ENCODE peak calls at places on chromosomes 1 and 21, in six cellular contexts. B, Z, O, M, I and F are unnamed samples.
A peak's percentile ranks its signal among the peaks of the same experiment; 100 is the strongest.

GRCh38 chr21:34807146-34807880 is 138.5 kb downstream of the CLIC6 start:
- DNase-seq in B (no peak), Z (no peak), O (no peak), M (no peak), I (peak; percentile 94), F (peak; percentile 90)

GRCh38 chr1:224513787-224514209 is 79.2 kb upstream of the WDR26 start:
- DNase-seq in B (peak; percentile 54), Z (peak; percentile 98), O (peak; percentile 93), M (peak; percentile 95), I (peak; percentile 77), F (peak; percentile 90)

GRCh38 chr1:89908993-89909436 is 85.9 kb upstream of the ZNF326 start:
- DNase-seq in B (no peak), Z (no peak), O (no peak), M (no peak), I (no peak), F (peak; percentile 48)

GRCh38 chr1:111967886-111968285 is 21.6 kb downstream of the KCND3 start:
- DNase-seq in B (no peak), Z (no peak), O (no peak), M (no peak), I (no peak), F (no peak)

GRCh38 chr1:31689821-31690220 is 14.0 kb downstream of the COL16A1 start:
- DNase-seq in B (no peak), Z (no peak), O (no peak), M (no peak), I (peak; percentile 67), F (peak; percentile 64)

GRCh38 chr1:67713071-67713806 is 28.2 kb downstream of the GADD45A start:
- DNase-seq in B (peak; percentile 45), Z (no peak), O (peak; percentile 28), M (no peak), I (peak; percentile 92), F (peak; percentile 23)

GRCh38 chr1:43597721-43598120 is 52.2 kb upstream of the KDM4A start:
- DNase-seq in B (no peak), Z (no peak), O (no peak), M (no peak), I (no peak), F (no peak)

GRCh38 chr1:116567790-116568667 is 2.8 kb downstream of the CD58 start:
- DNase-seq in B (no peak), Z (no peak), O (no peak), M (no peak), I (no peak), F (no peak)

GRCh38 chr1:201245082-201245481 is 38.2 kb upstream of the PKP1 start:
- DNase-seq in B (no peak), Z (no peak), O (no peak), M (no peak), I (no peak), F (no peak)

GRCh38 chr1:157240495-157241184 is 102.4 kb upstream of the ETV3 start:
- DNase-seq in B (peak; percentile 99), Z (no peak), O (no peak), M (peak; percentile 15), I (no peak), F (no peak)

GRCh38 chr1:28887418-28887834 is 26.9 kb upstream of the EPB41 start:
- DNase-seq in B (no peak), Z (peak; percentile 77), O (peak; percentile 66), M (peak; percentile 38), I (no peak), F (no peak)

GRCh38 chr21:28518620-28519019 is 474.1 kb downstream of the LTN1 start:
- DNase-seq in B (no peak), Z (no peak), O (no peak), M (no peak), I (peak; percentile 79), F (no peak)

GRCh38 chr1:232127190-232127589 is 500.6 kb downstream of the DISC1 start:
- DNase-seq in B (no peak), Z (no peak), O (no peak), M (no peak), I (no peak), F (peak; percentile 36)

GRCh38 chr21:37232274-37233018 is 34.7 kb downstream of the VPS26C start:
- DNase-seq in B (no peak), Z (peak; percentile 28), O (no peak), M (no peak), I (no peak), F (no peak)

GRCh38 chr1:53061123-53061858 is 722 bp upstream of the PODN start:
- DNase-seq in B (no peak), Z (peak; percentile 60), O (no peak), M (no peak), I (no peak), F (no peak)

GRCh38 chr1:42035830-42036604 is 117.2 kb upstream of the GUCA2B start:
- DNase-seq in B (peak; percentile 74), Z (peak; percentile 99), O (peak; percentile 99), M (peak; percentile 98), I (peak; percentile 90), F (peak; percentile 86)

GRCh38 chr1:15542685-15543588 is 16.3 kb downstream of the DNAJC16 start:
- DNase-seq in B (no peak), Z (no peak), O (no peak), M (no peak), I (no peak), F (no peak)

GRCh38 chr21:30479259-30479658 is 908 bp downstream of the KRTAP19-1 start:
- DNase-seq in B (no peak), Z (no peak), O (no peak), M (no peak), I (no peak), F (no peak)

GRCh38 chr1:26627959-26628358 is 67.9 kb upstream of the ARID1A start:
- DNase-seq in B (no peak), Z (no peak), O (no peak), M (no peak), I (no peak), F (no peak)

GRCh38 chr21:38910390-38911008 is 104.8 kb downstream of the ETS2 start:
- DNase-seq in B (no peak), Z (no peak), O (no peak), M (no peak), I (no peak), F (no peak)

GRCh38 chr1:226908913-226909312 is 31.2 kb upstream of the COQ8A start:
- DNase-seq in B (no peak), Z (no peak), O (no peak), M (no peak), I (no peak), F (no peak)

GRCh38 chr1:230785643-230786405 is 38.6 kb downstream of the CAPN9 start:
- DNase-seq in B (peak; percentile 86), Z (no peak), O (no peak), M (no peak), I (no peak), F (no peak)

GRCh38 chr1:230787471-230787870 is 40.3 kb downstream of the CAPN9 start:
- DNase-seq in B (no peak), Z (no peak), O (no peak), M (no peak), I (no peak), F (no peak)

GRCh38 chr1:230791986-230792564 is 44.9 kb downstream of the CAPN9 start:
- DNase-seq in B (no peak), Z (peak; percentile 19), O (no peak), M (no peak), I (no peak), F (no peak)

GRCh38 chr1:230790026-230790425 is 42.8 kb downstream of the CAPN9 start:
- DNase-seq in B (no peak), Z (no peak), O (no peak), M (no peak), I (no peak), F (no peak)

GRCh38 chr1:230788561-230789275 is 41.5 kb downstream of the CAPN9 start:
- DNase-seq in B (no peak), Z (no peak), O (no peak), M (no peak), I (no peak), F (no peak)
- TF ChIP-seq JUN in B (no peak), Z (no peak), O (no peak), M (no peak), I (no peak), F (no peak)

GRCh38 chr1:85453640-85454194 is 11.2 kb downstream of the DDAH1 start:
- DNase-seq in B (no peak), Z (no peak), O (no peak), M (no peak), I (no peak), F (no peak)
- TF ChIP-seq JUN in B (no peak), Z (no peak), O (no peak), M (no peak), I (no peak), F (no peak)

DNA sequence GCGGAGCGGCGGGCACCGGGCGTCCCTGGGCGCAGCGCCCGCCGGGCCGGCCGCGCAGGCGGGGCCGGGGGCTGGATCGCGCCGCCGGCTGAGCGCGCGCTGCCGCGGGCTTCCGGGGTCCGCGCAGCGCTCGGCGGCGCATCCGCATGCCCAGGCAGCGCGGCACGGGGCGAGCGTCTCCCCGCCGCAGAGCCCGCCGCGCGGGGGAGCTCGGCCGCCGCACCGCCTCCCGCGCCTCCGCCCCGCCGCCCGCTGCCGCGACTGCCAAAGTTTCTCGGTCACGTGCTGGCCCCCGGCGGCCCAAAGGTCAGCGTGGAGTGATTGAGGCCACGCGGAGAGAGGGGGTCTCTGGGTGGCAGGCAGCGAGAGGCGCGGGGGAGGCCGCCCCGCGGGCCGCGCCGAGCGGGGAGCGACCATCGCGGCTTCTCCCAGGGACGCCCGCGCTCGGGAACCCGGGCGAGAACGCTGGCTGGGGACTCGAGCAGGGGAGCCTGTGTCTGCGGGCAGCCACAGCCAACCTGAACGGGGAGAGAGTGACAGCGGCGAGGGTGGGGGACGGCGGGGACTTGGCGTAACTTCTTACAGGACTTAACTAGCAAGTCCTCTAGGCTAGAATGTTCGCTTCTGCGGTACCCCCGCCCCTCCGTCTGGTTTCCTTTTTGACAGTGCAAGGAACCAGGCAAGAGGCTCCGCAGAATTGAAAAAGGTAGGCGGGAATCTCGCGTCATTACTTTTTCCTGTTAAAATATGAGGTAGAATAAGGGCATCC is at the start of gene ILDR2:
- DNase-seq in B (no peak), Z (peak; percentile 75), O (peak; percentile 78), M (peak; percentile 68), I (peak; percentile 10), F (peak; percentile 28)
- TF ChIP-seq JUN in B (no peak), Z (no peak), O (no peak), M (peak; percentile 18), I (no peak), F (no peak)

GRCh38 chr1:109668123-109668800 is 405 bp downstream of the GSTM2 start:
- DNase-seq in B (no peak), Z (no peak), O (peak; percentile 2), M (no peak), I (no peak), F (no peak)

GRCh38 chr1:109667452-109668122 is at the start of gene GSTM2:
- DNase-seq in B (peak; percentile 80), Z (peak; percentile 93), O (peak; percentile 96), M (peak; percentile 95), I (peak; percentile 85), F (no peak)

GRCh38 chr1:109669246-109669948 is 1.5 kb downstream of the GSTM2 start:
- DNase-seq in B (no peak), Z (no peak), O (peak; percentile 2), M (no peak), I (peak; percentile 0), F (no peak)

GRCh38 chr1:109671067-109671466 is 3.2 kb downstream of the GSTM2 start:
- DNase-seq in B (no peak), Z (no peak), O (peak; percentile 3), M (no peak), I (peak; percentile 0), F (no peak)
- TF ChIP-seq JUN in B (no peak), Z (no peak), O (no peak), M (no peak), I (no peak), F (no peak)